ENCODE peak calls at places on chromosome 6, in five cellular contexts. B is cardiac muscle cell, L is PC-3, E is neural progenitor cell, V is AG09309. C is an unnamed sample.

GRCh38 chr6:139483082-139483481 is 108.6 kb upstream of the CITED2 start:
- DNase-seq in B (no peak), L (no peak), E (peak; percentile 60), V (no peak), C (no peak)

GRCh38 chr6:56954389-56955170 is at the start of gene BEND6:
- DNase-seq in B (peak; percentile 62), L (peak; percentile 79), E (peak; percentile 86), V (peak; percentile 42), C (peak; percentile 69)

GRCh38 chr6:5968817-5969726 is 37.7 kb downstream of the NRN1 start:
- DNase-seq in B (peak; percentile 9), L (peak; percentile 89), E (no peak), V (no peak), C (no peak)

GRCh38 chr6:11143394-11144371 is 32.2 kb upstream of the ERVFRD-1 start:
- DNase-seq in B (no peak), L (peak; percentile 94), E (no peak), V (peak; percentile 68), C (no peak)

GRCh38 chr6:105839266-105839665 is 246.9 kb upstream of the PRDM1 start:
- DNase-seq in B (no peak), L (no peak), E (no peak), V (peak; percentile 11), C (no peak)

GRCh38 chr6:149478631-149479314 is 6.0 kb downstream of the ZC3H12D start:
- DNase-seq in B (no peak), L (no peak), E (no peak), V (no peak), C (no peak)

GRCh38 chr6:112114577-112115223 is 27.3 kb downstream of the FAM229B start:
- DNase-seq in B (no peak), L (no peak), E (no peak), V (no peak), C (no peak)

GRCh38 chr6:54428437-54428836 is 120.2 kb downstream of the TINAG start:
- DNase-seq in B (no peak), L (no peak), E (no peak), V (no peak), C (no peak)

GRCh38 chr6:111982681-111983080 is 71.2 kb upstream of the CCN6 start:
- DNase-seq in B (no peak), L (peak; percentile 60), E (no peak), V (no peak), C (no peak)

GRCh38 chr6:143426025-143426424 is 24.5 kb downstream of the ADAT2 start:
- DNase-seq in B (no peak), L (no peak), E (no peak), V (no peak), C (no peak)

DNA sequence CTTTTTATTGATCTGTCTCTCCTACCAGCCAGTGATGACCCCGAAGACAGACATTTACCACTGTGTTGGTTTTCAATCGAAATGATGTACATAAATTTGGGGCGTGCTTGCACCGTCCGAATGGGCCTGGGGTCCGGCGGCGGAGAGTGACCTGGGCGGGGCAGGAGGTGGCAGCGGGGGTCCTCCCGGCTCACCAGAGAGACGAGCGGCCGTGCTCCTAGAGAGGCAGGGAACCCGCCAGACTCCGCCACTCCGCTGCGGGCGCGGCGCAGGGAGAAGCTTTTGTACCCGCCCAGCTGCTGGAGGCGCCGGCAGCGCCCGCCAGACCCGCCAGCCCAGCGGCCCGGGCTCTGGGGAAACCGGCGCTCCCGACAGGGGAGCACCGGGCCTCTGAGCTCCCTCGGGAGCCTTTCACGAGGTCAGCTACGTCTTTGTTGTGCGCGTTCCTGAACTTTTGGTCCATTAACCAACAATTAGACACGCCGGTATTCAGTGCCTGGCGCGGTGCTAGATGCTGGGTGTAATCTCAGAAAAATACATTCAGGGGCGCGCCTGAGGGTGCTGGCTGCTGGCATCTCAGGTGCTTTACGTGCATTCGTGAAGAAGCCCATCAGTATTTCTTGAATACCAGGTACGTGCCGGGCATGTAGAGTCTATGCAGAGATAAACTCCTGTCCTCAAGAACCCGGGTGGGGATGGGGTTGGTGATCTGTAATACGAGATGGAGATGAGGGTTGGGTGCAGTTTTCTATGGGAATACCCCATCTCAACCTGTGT is at the start of gene PGBD1:
- DNase-seq in B (peak; percentile 93), L (peak; percentile 80), E (peak; percentile 95), V (peak; percentile 33), C (peak; percentile 67)
- H3K4me3 ChIP-seq in B (peak within 1 kb of the TSS; percentile 87), L (peak within 1 kb of the TSS; percentile 96), E (peak within 1 kb of the TSS; percentile 88), V (peak within 1 kb of the TSS; percentile 75), C (peak within 1 kb of the TSS; percentile 74)

DNA sequence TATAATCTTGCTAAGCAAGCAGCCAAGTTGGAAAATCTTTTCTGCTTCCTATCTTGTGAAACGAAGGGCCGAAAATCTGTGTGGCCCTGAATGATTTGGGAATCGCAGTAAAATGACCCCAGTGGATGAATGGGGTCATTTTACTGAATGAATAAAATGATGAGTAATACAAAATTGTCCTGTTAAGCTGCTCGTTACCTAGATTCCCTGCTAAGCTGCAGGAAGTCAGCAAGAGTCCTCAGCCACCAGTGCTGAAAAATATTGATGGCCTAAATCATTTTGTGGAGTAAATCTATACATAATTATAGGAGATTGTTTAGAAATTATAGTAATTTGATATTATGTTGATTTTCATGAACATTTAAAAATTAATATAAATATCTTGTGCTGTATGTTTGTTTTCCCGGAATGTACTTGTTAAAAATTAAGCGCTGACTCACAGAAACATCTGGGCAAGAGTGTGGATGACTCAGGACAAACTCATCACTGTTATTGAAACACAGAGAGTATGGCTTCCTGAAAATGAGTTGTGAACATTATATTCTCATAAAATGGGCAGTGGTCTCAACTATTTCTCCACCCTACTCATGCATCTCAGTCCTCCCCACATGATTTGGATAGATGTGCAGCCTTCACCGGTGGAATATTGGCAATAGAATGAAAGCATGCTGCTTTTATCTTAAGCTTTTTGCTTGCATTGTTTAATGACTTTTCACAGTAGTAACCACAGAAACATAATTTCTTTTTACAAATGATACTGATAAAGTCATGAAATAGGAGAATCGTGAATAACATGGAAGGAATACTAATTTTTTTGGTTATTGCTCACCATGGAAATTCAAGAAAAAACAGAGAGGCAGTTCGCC is 36.2 kb upstream of the RGS17 start:
- DNase-seq in B (no peak), L (peak; percentile 83), E (no peak), V (peak; percentile 51), C (no peak)
- H3K4me3 ChIP-seq in B (no peak overlapping the region), L (peak overlapping the region; percentile 41), E (no peak overlapping the region), V (no peak overlapping the region), C (no peak overlapping the region)

GRCh38 chr6:53044572-53044971 is 20.6 kb upstream of the FBXO9 start:
- DNase-seq in B (no peak), L (no peak), E (no peak), V (no peak), C (no peak)
- H3K4me3 ChIP-seq in B (no peak overlapping the region), L (no peak overlapping the region), E (no peak overlapping the region), V (no peak overlapping the region), C (no peak overlapping the region)

DNA sequence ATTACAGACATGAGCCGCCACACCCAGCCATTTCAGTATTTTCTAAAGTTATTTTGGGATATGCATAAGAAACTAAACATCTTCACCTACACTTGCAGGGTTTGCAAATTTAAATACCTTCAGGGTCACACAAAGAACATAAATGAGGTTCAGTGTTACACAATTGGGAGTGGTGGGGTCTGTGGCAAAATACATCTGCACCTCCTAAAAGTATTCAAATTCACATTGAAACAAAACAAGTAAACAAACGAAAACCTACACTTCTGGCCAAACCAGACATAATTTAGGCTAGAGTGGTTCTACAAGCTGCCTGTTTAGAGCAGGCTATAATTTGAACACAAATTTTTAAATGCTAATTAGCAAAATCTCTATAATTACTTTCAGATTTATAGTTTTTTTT is 34.6 kb downstream of the MAPK14 start:
- DNase-seq in B (no peak), L (no peak), E (no peak), V (no peak), C (no peak)
- H3K4me3 ChIP-seq in B (no peak overlapping the region), L (no peak overlapping the region), E (no peak overlapping the region), V (no peak overlapping the region), C (no peak overlapping the region)

GRCh38 chr6:118285791-118286190 is 262.3 kb upstream of the PLN start:
- DNase-seq in B (no peak), L (no peak), E (no peak), V (no peak), C (no peak)

GRCh38 chr6:118280210-118280609 is 267.9 kb upstream of the PLN start:
- DNase-seq in B (no peak), L (no peak), E (no peak), V (no peak), C (no peak)

GRCh38 chr6:118284736-118285360 is 263.2 kb upstream of the PLN start:
- DNase-seq in B (no peak), L (peak; percentile 10), E (no peak), V (no peak), C (no peak)

GRCh38 chr6:118281291-118281690 is 266.8 kb upstream of the PLN start:
- DNase-seq in B (no peak), L (no peak), E (peak; percentile 42), V (no peak), C (no peak)

GRCh38 chr6:118283759-118284158 is 264.3 kb upstream of the PLN start:
- DNase-seq in B (peak; percentile 78), L (peak; percentile 71), E (peak; percentile 70), V (no peak), C (peak; percentile 57)
- H3K4me3 ChIP-seq in B (no peak overlapping the region), L (no peak overlapping the region), E (no peak overlapping the region), V (no peak overlapping the region), C (no peak overlapping the region)

GRCh38 chr6:133369755-133370154 is 128.6 kb downstream of the EYA4 start:
- DNase-seq in B (no peak), L (no peak), E (no peak), V (no peak), C (no peak)
- H3K4me3 ChIP-seq in B (no peak overlapping the region), L (no peak overlapping the region), E (no peak overlapping the region), V (no peak overlapping the region), C (no peak overlapping the region)

GRCh38 chr6:161918154-161918553 is 644.3 kb upstream of the AGPAT4 start:
- DNase-seq in B (no peak), L (peak; percentile 57), E (no peak), V (no peak), C (no peak)

GRCh38 chr6:161915456-161915964 is 641.6 kb upstream of the AGPAT4 start:
- DNase-seq in B (no peak), L (no peak), E (no peak), V (no peak), C (no peak)

GRCh38 chr6:161918608-161919205 is 644.8 kb upstream of the AGPAT4 start:
- DNase-seq in B (no peak), L (no peak), E (no peak), V (no peak), C (no peak)

GRCh38 chr6:161919711-161920110 is 645.9 kb upstream of the AGPAT4 start:
- DNase-seq in B (peak; percentile 35), L (no peak), E (no peak), V (no peak), C (no peak)

DNA sequence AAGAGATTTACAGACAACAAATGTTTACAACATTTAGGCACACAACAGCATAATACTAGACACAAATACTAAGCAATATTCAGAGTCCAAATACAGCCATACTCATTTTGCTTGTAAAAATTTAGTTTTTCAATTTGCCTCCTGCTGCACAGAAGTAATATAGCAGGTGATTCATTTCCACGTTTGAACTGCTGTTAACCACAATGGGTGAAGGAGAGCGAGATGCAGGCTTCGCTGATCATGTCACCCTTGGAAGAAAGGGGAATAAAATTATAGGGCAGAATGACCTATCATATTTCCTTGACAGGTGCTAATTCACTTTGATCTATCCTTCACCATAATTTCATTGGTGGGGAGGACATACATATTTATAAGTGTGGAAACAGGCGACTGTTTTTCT is 643.8 kb upstream of the AGPAT4 start:
- DNase-seq in B (no peak), L (peak; percentile 54), E (no peak), V (no peak), C (no peak)
- H3K4me3 ChIP-seq in B (no peak overlapping the region), L (peak overlapping the region; percentile 52), E (no peak overlapping the region), V (no peak overlapping the region), C (no peak overlapping the region)

GRCh38 chr6:26659042-26659359 is 545 bp downstream of the ZNF322 start:
- DNase-seq in B (no peak), L (no peak), E (no peak), V (no peak), C (no peak)
- H3K4me3 ChIP-seq in B (peak overlapping the region; percentile 83), L (peak overlapping the region; percentile 75), E (peak overlapping the region; percentile 73), V (peak overlapping the region; percentile 69), C (peak overlapping the region; percentile 76)